ENCODE peak calls at places on chromosomes 2 and 18, in seven cellular contexts. One of them, this sample, is unnamed.

GRCh38 chr2:9001229-9001628 is 2.3 kb downstream of the MBOAT2 start:
- DNase-seq in HL-60: no peak
- DNase-seq in fibroblast of mammary gland: peak
- DNase-seq in endothelial cell: no peak
- DNase-seq in OCI-LY7: no peak
- DNase-seq in nephron progenitor cell: no peak
- DNase-seq in heart left ventricle: no peak
- DNase-seq in this sample: peak

GRCh38 chr18:7084766-7085080 is 32.9 kb downstream of the LAMA1 start:
- DNase-seq in fibroblast of mammary gland: peak
- DNase-seq in heart left ventricle: no peak
- DNase-seq in OCI-LY7: no peak
- DNase-seq in HL-60: no peak
- DNase-seq in endothelial cell: no peak
- DNase-seq in nephron progenitor cell: no peak
- DNase-seq in this sample: peak

GRCh38 chr2:189453998-189454397 is 12.7 kb downstream of the WDR75 start:
- DNase-seq in OCI-LY7: no peak
- DNase-seq in endothelial cell: no peak
- DNase-seq in HL-60: no peak
- DNase-seq in nephron progenitor cell: no peak
- DNase-seq in fibroblast of mammary gland: no peak
- DNase-seq in heart left ventricle: no peak
- DNase-seq in this sample: no peak

GRCh38 chr2:8324164-8324848 is 357.6 kb upstream of the ID2 start:
- DNase-seq in nephron progenitor cell: no peak
- DNase-seq in HL-60: no peak
- DNase-seq in fibroblast of mammary gland: no peak
- DNase-seq in OCI-LY7: no peak
- DNase-seq in endothelial cell: no peak
- DNase-seq in heart left ventricle: no peak
- DNase-seq in this sample: no peak

GRCh38 chr2:63055510-63056308 is 5.1 kb downstream of the OTX1 start:
- DNase-seq in heart left ventricle: peak
- DNase-seq in OCI-LY7: no peak
- DNase-seq in HL-60: no peak
- DNase-seq in nephron progenitor cell: peak
- DNase-seq in fibroblast of mammary gland: no peak
- DNase-seq in endothelial cell: peak
- DNase-seq in this sample: no peak

GRCh38 chr2:187996630-187997029 is 295.0 kb upstream of the GULP1 start:
- DNase-seq in HL-60: no peak
- DNase-seq in OCI-LY7: no peak
- DNase-seq in nephron progenitor cell: no peak
- DNase-seq in fibroblast of mammary gland: no peak
- DNase-seq in heart left ventricle: no peak
- DNase-seq in endothelial cell: no peak
- DNase-seq in this sample: no peak

GRCh38 chr2:118249970-118250369 is 161.7 kb downstream of the INSIG2 start:
- DNase-seq in OCI-LY7: no peak
- DNase-seq in endothelial cell: no peak
- DNase-seq in HL-60: no peak
- DNase-seq in heart left ventricle: no peak
- DNase-seq in nephron progenitor cell: no peak
- DNase-seq in fibroblast of mammary gland: peak
- DNase-seq in this sample: no peak

GRCh38 chr18:43563780-43564179 is 286.5 kb upstream of the SYT4 start:
- DNase-seq in HL-60: no peak
- DNase-seq in nephron progenitor cell: peak
- DNase-seq in fibroblast of mammary gland: peak
- DNase-seq in heart left ventricle: no peak
- DNase-seq in endothelial cell: peak
- DNase-seq in OCI-LY7: peak
- DNase-seq in this sample: peak

GRCh38 chr2:37287966-37288365 is 36.7 kb downstream of the PRKD3 start:
- DNase-seq in fibroblast of mammary gland: no peak
- DNase-seq in HL-60: no peak
- DNase-seq in heart left ventricle: no peak
- DNase-seq in nephron progenitor cell: no peak
- DNase-seq in OCI-LY7: peak
- DNase-seq in endothelial cell: no peak
- DNase-seq in this sample: no peak

GRCh38 chr18:72201032-72201431 is 343.1 kb downstream of the CBLN2 start:
- DNase-seq in HL-60: no peak
- DNase-seq in endothelial cell: no peak
- DNase-seq in OCI-LY7: no peak
- DNase-seq in fibroblast of mammary gland: no peak
- DNase-seq in nephron progenitor cell: no peak
- DNase-seq in heart left ventricle: no peak
- DNase-seq in this sample: no peak

GRCh38 chr2:191571163-191571769 is 106.7 kb upstream of the NABP1 start:
- DNase-seq in heart left ventricle: no peak
- DNase-seq in nephron progenitor cell: no peak
- DNase-seq in HL-60: peak
- DNase-seq in endothelial cell: no peak
- DNase-seq in fibroblast of mammary gland: peak
- DNase-seq in OCI-LY7: peak
- DNase-seq in this sample: peak

GRCh38 chr2:219122197-219122965 is 38.2 kb downstream of the NHEJ1 start:
- DNase-seq in endothelial cell: no peak
- DNase-seq in HL-60: no peak
- DNase-seq in fibroblast of mammary gland: no peak
- DNase-seq in OCI-LY7: no peak
- DNase-seq in nephron progenitor cell: no peak
- DNase-seq in heart left ventricle: no peak
- DNase-seq in this sample: no peak

GRCh38 chr18:48946329-48946835 is 4.4 kb downstream of the SMAD7 start:
- DNase-seq in endothelial cell: no peak
- DNase-seq in HL-60: no peak
- DNase-seq in heart left ventricle: no peak
- DNase-seq in OCI-LY7: no peak
- DNase-seq in fibroblast of mammary gland: peak
- DNase-seq in nephron progenitor cell: no peak
- DNase-seq in this sample: peak

GRCh38 chr2:239904496-239904895 is 120.6 kb downstream of the NDUFA10 start:
- DNase-seq in HL-60: no peak
- DNase-seq in heart left ventricle: no peak
- DNase-seq in fibroblast of mammary gland: no peak
- DNase-seq in nephron progenitor cell: no peak
- DNase-seq in endothelial cell: no peak
- DNase-seq in OCI-LY7: no peak
- DNase-seq in this sample: no peak

GRCh38 chr2:106104332-106105062 is 89.6 kb downstream of the UXS1 start:
- DNase-seq in endothelial cell: peak
- DNase-seq in nephron progenitor cell: peak
- DNase-seq in heart left ventricle: no peak
- DNase-seq in OCI-LY7: peak
- DNase-seq in HL-60: peak
- DNase-seq in fibroblast of mammary gland: peak
- DNase-seq in this sample: peak

GRCh38 chr2:171132086-171132485 is 28.6 kb downstream of the TLK1 start:
- DNase-seq in heart left ventricle: no peak
- DNase-seq in endothelial cell: no peak
- DNase-seq in HL-60: no peak
- DNase-seq in OCI-LY7: no peak
- DNase-seq in fibroblast of mammary gland: no peak
- DNase-seq in nephron progenitor cell: no peak
- DNase-seq in this sample: no peak

GRCh38 chr2:112048887-112049286 is 6.2 kb upstream of the TMEM87B start:
- DNase-seq in endothelial cell: peak
- DNase-seq in heart left ventricle: no peak
- DNase-seq in OCI-LY7: peak
- DNase-seq in HL-60: no peak
- DNase-seq in fibroblast of mammary gland: peak
- DNase-seq in nephron progenitor cell: no peak
- DNase-seq in this sample: peak

GRCh38 chr2:181203412-181203811 is 223.0 kb downstream of the UBE2E3 start:
- DNase-seq in OCI-LY7: no peak
- DNase-seq in fibroblast of mammary gland: peak
- DNase-seq in nephron progenitor cell: no peak
- DNase-seq in heart left ventricle: no peak
- DNase-seq in HL-60: no peak
- DNase-seq in endothelial cell: no peak
- DNase-seq in this sample: peak

GRCh38 chr2:201630577-201630976 is 12.7 kb downstream of the TMEM237 start:
- DNase-seq in fibroblast of mammary gland: no peak
- DNase-seq in endothelial cell: no peak
- DNase-seq in OCI-LY7: no peak
- DNase-seq in HL-60: no peak
- DNase-seq in nephron progenitor cell: no peak
- DNase-seq in heart left ventricle: no peak
- DNase-seq in this sample: no peak

GRCh38 chr2:16226942-16227664 is 286.8 kb downstream of the MYCN start:
- DNase-seq in fibroblast of mammary gland: no peak
- DNase-seq in heart left ventricle: no peak
- DNase-seq in endothelial cell: no peak
- DNase-seq in nephron progenitor cell: no peak
- DNase-seq in HL-60: no peak
- DNase-seq in OCI-LY7: no peak
- DNase-seq in this sample: no peak

GRCh38 chr2:184793196-184793595 is 194.9 kb downstream of the ZNF804A start:
- DNase-seq in HL-60: no peak
- DNase-seq in endothelial cell: no peak
- DNase-seq in heart left ventricle: no peak
- DNase-seq in OCI-LY7: no peak
- DNase-seq in fibroblast of mammary gland: peak
- DNase-seq in nephron progenitor cell: no peak
- DNase-seq in this sample: no peak

GRCh38 chr2:46296840-46297545 is at the start of gene EPAS1:
- DNase-seq in heart left ventricle: peak
- DNase-seq in nephron progenitor cell: peak
- DNase-seq in OCI-LY7: no peak
- DNase-seq in fibroblast of mammary gland: peak
- DNase-seq in HL-60: peak
- DNase-seq in endothelial cell: peak
- DNase-seq in this sample: peak

GRCh38 chr2:46298272-46298521 is 990 bp downstream of the EPAS1 start:
- DNase-seq in OCI-LY7: no peak
- DNase-seq in endothelial cell: no peak
- DNase-seq in fibroblast of mammary gland: no peak
- DNase-seq in heart left ventricle: no peak
- DNase-seq in nephron progenitor cell: peak
- DNase-seq in HL-60: no peak
- DNase-seq in this sample: no peak

GRCh38 chr2:46298522-46299351 is 1.5 kb downstream of the EPAS1 start:
- DNase-seq in fibroblast of mammary gland: peak
- DNase-seq in endothelial cell: peak
- DNase-seq in OCI-LY7: no peak
- DNase-seq in nephron progenitor cell: peak
- DNase-seq in HL-60: no peak
- DNase-seq in heart left ventricle: peak
- DNase-seq in this sample: peak

GRCh38 chr2:46296216-46296839 is 879 bp upstream of the EPAS1 start:
- DNase-seq in HL-60: no peak
- DNase-seq in fibroblast of mammary gland: no peak
- DNase-seq in heart left ventricle: peak
- DNase-seq in nephron progenitor cell: no peak
- DNase-seq in endothelial cell: no peak
- DNase-seq in OCI-LY7: no peak
- DNase-seq in this sample: no peak

GRCh38 chr2:46297546-46298271 is 502 bp downstream of the EPAS1 start:
- DNase-seq in HL-60: no peak
- DNase-seq in endothelial cell: peak
- DNase-seq in OCI-LY7: no peak
- DNase-seq in heart left ventricle: peak
- DNase-seq in nephron progenitor cell: peak
- DNase-seq in fibroblast of mammary gland: no peak
- DNase-seq in this sample: no peak
- TF ChIP-seq CTCF in HL-60: no peak
- TF ChIP-seq CTCF in endothelial cell: no peak
- TF ChIP-seq CTCF in OCI-LY7: no peak
- TF ChIP-seq CTCF in heart left ventricle: no peak
- TF ChIP-seq CTCF in nephron progenitor cell: no peak
- TF ChIP-seq CTCF in fibroblast of mammary gland: no peak
- TF ChIP-seq CTCF in this sample: peak

GRCh38 chr18:8480506-8481328 is 128.5 kb upstream of the RAB12 start:
- DNase-seq in nephron progenitor cell: peak
- DNase-seq in heart left ventricle: peak
- DNase-seq in HL-60: no peak
- DNase-seq in OCI-LY7: peak
- DNase-seq in fibroblast of mammary gland: peak
- DNase-seq in endothelial cell: peak
- DNase-seq in this sample: peak

GRCh38 chr18:8477615-8478014 is 131.6 kb upstream of the RAB12 start:
- DNase-seq in OCI-LY7: no peak
- DNase-seq in fibroblast of mammary gland: no peak
- DNase-seq in endothelial cell: no peak
- DNase-seq in HL-60: no peak
- DNase-seq in heart left ventricle: no peak
- DNase-seq in nephron progenitor cell: no peak
- DNase-seq in this sample: no peak

GRCh38 chr18:8478166-8478967 is 130.9 kb upstream of the RAB12 start:
- DNase-seq in nephron progenitor cell: peak
- DNase-seq in fibroblast of mammary gland: peak
- DNase-seq in HL-60: peak
- DNase-seq in endothelial cell: peak
- DNase-seq in OCI-LY7: peak
- DNase-seq in heart left ventricle: peak
- DNase-seq in this sample: peak

GRCh38 chr18:8479826-8480225 is 129.4 kb upstream of the RAB12 start:
- DNase-seq in endothelial cell: no peak
- DNase-seq in OCI-LY7: no peak
- DNase-seq in fibroblast of mammary gland: no peak
- DNase-seq in heart left ventricle: no peak
- DNase-seq in HL-60: no peak
- DNase-seq in nephron progenitor cell: peak
- DNase-seq in this sample: no peak

GRCh38 chr18:8478968-8479370 is 130.3 kb upstream of the RAB12 start:
- DNase-seq in HL-60: no peak
- DNase-seq in heart left ventricle: no peak
- DNase-seq in endothelial cell: no peak
- DNase-seq in OCI-LY7: no peak
- DNase-seq in nephron progenitor cell: no peak
- DNase-seq in fibroblast of mammary gland: no peak
- DNase-seq in this sample: no peak
- TF ChIP-seq CTCF in HL-60: no peak
- TF ChIP-seq CTCF in heart left ventricle: no peak
- TF ChIP-seq CTCF in endothelial cell: peak
- TF ChIP-seq CTCF in OCI-LY7: peak
- TF ChIP-seq CTCF in nephron progenitor cell: no peak
- TF ChIP-seq CTCF in fibroblast of mammary gland: no peak
- TF ChIP-seq CTCF in this sample: peak

GRCh38 chr2:203928849-203929248 is 7.7 kb upstream of the ICOS start:
- DNase-seq in heart left ventricle: no peak
- DNase-seq in nephron progenitor cell: no peak
- DNase-seq in OCI-LY7: peak
- DNase-seq in endothelial cell: no peak
- DNase-seq in HL-60: no peak
- DNase-seq in fibroblast of mammary gland: peak
- DNase-seq in this sample: no peak
- TF ChIP-seq CTCF in heart left ventricle: peak
- TF ChIP-seq CTCF in nephron progenitor cell: peak
- TF ChIP-seq CTCF in OCI-LY7: peak
- TF ChIP-seq CTCF in endothelial cell: peak
- TF ChIP-seq CTCF in HL-60: no peak
- TF ChIP-seq CTCF in fibroblast of mammary gland: peak
- TF ChIP-seq CTCF in this sample: peak

GRCh38 chr18:78017869-78018268 is 768.2 kb downstream of the GALR1 start:
- DNase-seq in HL-60: no peak
- DNase-seq in nephron progenitor cell: no peak
- DNase-seq in endothelial cell: no peak
- DNase-seq in heart left ventricle: no peak
- DNase-seq in fibroblast of mammary gland: no peak
- DNase-seq in OCI-LY7: no peak
- DNase-seq in this sample: no peak

GRCh38 chr18:78021196-78021595 is 771.5 kb downstream of the GALR1 start:
- DNase-seq in HL-60: no peak
- DNase-seq in nephron progenitor cell: no peak
- DNase-seq in OCI-LY7: no peak
- DNase-seq in fibroblast of mammary gland: no peak
- DNase-seq in heart left ventricle: no peak
- DNase-seq in endothelial cell: no peak
- DNase-seq in this sample: no peak
- TF ChIP-seq CTCF in HL-60: no peak
- TF ChIP-seq CTCF in nephron progenitor cell: peak
- TF ChIP-seq CTCF in OCI-LY7: no peak
- TF ChIP-seq CTCF in fibroblast of mammary gland: no peak
- TF ChIP-seq CTCF in heart left ventricle: no peak
- TF ChIP-seq CTCF in endothelial cell: no peak
- TF ChIP-seq CTCF in this sample: no peak

This sample was measured in HFFc6.